ENCODE peak calls at places on chromosomes 3 and 15, in five cellular contexts. O is GM23338, R is SK-N-SH, E is HL-60, I is Panc1. X is an unnamed sample.

GRCh38 chr3:130386604-130387263 is 41.3 kb downstream of the COL6A5 start:
- DNase-seq in O (no peak), R (no peak), E (no peak), I (no peak), X (no peak)

GRCh38 chr15:29433507-29433906 is 163.9 kb upstream of the NSMCE3 start:
- DNase-seq in O (no peak), R (no peak), E (no peak), I (no peak), X (no peak)

GRCh38 chr3:160695906-160696305 is 18.9 kb downstream of the ARL14 start:
- DNase-seq in O (no peak), R (no peak), E (no peak), I (no peak), X (no peak)

GRCh38 chr3:167976880-167977498 is 118.7 kb downstream of the GOLIM4 start:
- DNase-seq in O (no peak), R (no peak), E (no peak), I (no peak), X (no peak)

GRCh38 chr15:44101944-44102343 is 93.1 kb downstream of the FRMD5 start:
- DNase-seq in O (no peak), R (no peak), E (no peak), I (no peak), X (no peak)

GRCh38 chr3:162367443-162368132 is 871.0 kb downstream of the OTOL1 start:
- DNase-seq in O (no peak), R (no peak), E (no peak), I (no peak), X (no peak)

GRCh38 chr3:42198709-42199108 is 67.3 kb downstream of the CCK start:
- DNase-seq in O (no peak), R (no peak), E (no peak), I (no peak), X (no peak)

GRCh38 chr15:68498076-68498475 is 66.1 kb upstream of the ITGA11 start:
- DNase-seq in O (no peak), R (no peak), E (no peak), I (no peak), X (no peak)

GRCh38 chr3:177102526-177102925 is 94.8 kb downstream of the TBL1XR1 start:
- DNase-seq in O (no peak), R (no peak), E (no peak), I (no peak), X (no peak)

GRCh38 chr3:175655366-175655765 is 796.2 kb downstream of the NAALADL2 start:
- DNase-seq in O (no peak), R (no peak), E (no peak), I (no peak), X (no peak)

GRCh38 chr3:45666729-45667440 is 22.3 kb upstream of the SACM1L start:
- DNase-seq in O (no peak), R (peak), E (no peak), I (no peak), X (no peak)

GRCh38 chr3:151456065-151456464 is 4.8 kb downstream of the IGSF10 start:
- DNase-seq in O (no peak), R (no peak), E (no peak), I (no peak), X (no peak)

GRCh38 chr15:65085990-65086679 is 9.6 kb downstream of the KBTBD13 start:
- DNase-seq in O (peak), R (peak), E (peak), I (no peak), X (peak)

GRCh38 chr3:40780801-40781406 is 256.1 kb downstream of the ZNF621 start:
- DNase-seq in O (no peak), R (no peak), E (no peak), I (no peak), X (no peak)

GRCh38 chr3:48400824-48401433 is 28.9 kb downstream of the FBXW12 start:
- DNase-seq in O (peak), R (peak), E (peak), I (peak), X (peak)

GRCh38 chr15:67981118-67981685 is 72.9 kb upstream of the PIAS1 start:
- DNase-seq in O (peak), R (no peak), E (no peak), I (no peak), X (no peak)

DNA sequence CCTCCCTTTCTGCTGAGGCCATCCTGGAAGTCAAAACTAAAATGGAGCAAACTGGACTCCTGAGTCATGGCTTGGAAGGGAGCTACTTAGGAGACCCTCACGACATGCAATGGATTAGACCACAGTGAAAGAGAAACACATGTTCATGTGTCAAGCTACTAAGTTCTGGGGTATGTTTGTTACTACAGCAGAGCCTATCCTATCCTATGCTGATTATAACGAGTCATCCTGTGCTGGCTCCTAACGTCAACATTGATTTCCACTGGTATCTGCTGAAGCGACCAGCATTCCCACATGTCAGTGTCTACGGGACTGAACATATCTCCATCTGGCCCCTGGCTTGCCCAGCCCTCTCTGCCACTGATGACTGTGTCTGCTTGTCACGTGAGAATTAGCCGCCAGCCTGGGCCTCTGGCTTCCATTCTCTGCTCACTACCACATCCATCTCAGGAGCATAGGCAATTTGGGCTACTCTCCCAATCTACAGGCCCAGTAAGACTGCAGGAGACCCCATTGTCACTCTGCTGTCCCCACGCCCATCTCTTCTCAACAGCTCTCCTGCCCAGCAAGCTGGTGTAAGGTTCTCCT is 85.5 kb upstream of the MEF2A start:
- DNase-seq in O (no peak), R (no peak), E (no peak), I (no peak), X (no peak)
- TF ChIP-seq REST in O (no peak), R (no peak), E (no peak), I (no peak), X (no peak)

GRCh38 chr3:72310028-72310987 is 525.4 kb upstream of the PROK2 start:
- DNase-seq in O (no peak), R (peak), E (peak), I (no peak), X (no peak)
- TF ChIP-seq REST in O (no peak), R (no peak), E (no peak), I (no peak), X (no peak)

GRCh38 chr3:146550743-146551510 is 6.5 kb upstream of the PLSCR1 start:
- DNase-seq in O (no peak), R (no peak), E (no peak), I (no peak), X (peak)
- TF ChIP-seq REST in O (no peak), R (no peak), E (no peak), I (no peak), X (no peak)

GRCh38 chr15:76177491-76178040 is 117.8 kb downstream of the TMEM266 start:
- DNase-seq in O (no peak), R (no peak), E (no peak), I (no peak), X (peak)
- TF ChIP-seq REST in O (no peak), R (no peak), E (no peak), I (no peak), X (no peak)

DNA sequence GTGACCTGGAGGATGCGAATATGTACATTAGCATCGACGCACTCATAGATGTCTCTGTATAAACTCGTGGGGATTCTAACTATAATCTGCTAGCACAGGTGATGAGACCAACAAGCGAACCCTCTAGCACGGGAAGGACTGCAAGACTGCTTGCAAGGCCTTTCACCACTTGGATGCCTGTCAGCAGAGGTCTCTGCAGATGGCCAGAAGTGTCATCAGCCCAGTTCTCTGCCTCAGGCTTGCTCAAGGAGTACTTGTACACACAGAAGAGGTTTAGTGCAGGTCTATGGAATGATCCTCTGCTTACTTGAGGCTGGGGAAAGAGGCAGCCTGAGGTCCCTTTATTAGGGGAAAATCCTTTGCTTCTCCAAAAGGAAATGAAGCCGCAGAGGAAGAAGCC is 48.1 kb downstream of the EDEM1 start:
- DNase-seq in O (no peak), R (no peak), E (no peak), I (no peak), X (no peak)
- TF ChIP-seq REST in O (no peak), R (no peak), E (no peak), I (no peak), X (no peak)

GRCh38 chr3:124845406-124845805 is 41.8 kb downstream of the ITGB5 start:
- DNase-seq in O (no peak), R (no peak), E (no peak), I (peak), X (peak)
- TF ChIP-seq REST in O (no peak), R (no peak), E (no peak), I (no peak), X (no peak)